ENCODE peak calls at places on chromosomes 13 and 19, in seven cellular contexts. One of them, this sample, is unnamed.
A peak's percentile ranks its signal among the peaks of the same experiment; 100 is the strongest.

GRCh38 chr19:31351212-31352193 is 2.3 kb upstream of the TSHZ3 start:
- DNase-seq in effector memory CD4-positive, alpha-beta T cell: no peak
- DNase-seq in ovary: peak; percentile 68
- DNase-seq in adipocyte: peak; percentile 77
- DNase-seq in HepG2: no peak
- DNase-seq in Peyer's patch: no peak
- DNase-seq in cardiac muscle cell: peak; percentile 73
- DNase-seq in this sample: peak; percentile 51

GRCh38 chr19:1452802-1453524 is 3.0 kb downstream of the APC2 start:
- DNase-seq in HepG2: no peak
- DNase-seq in adipocyte: no peak
- DNase-seq in effector memory CD4-positive, alpha-beta T cell: no peak
- DNase-seq in Peyer's patch: no peak
- DNase-seq in cardiac muscle cell: no peak
- DNase-seq in ovary: no peak
- DNase-seq in this sample: no peak

GRCh38 chr19:48837586-48838191 is 1.4 kb upstream of the HSD17B14 start:
- DNase-seq in ovary: no peak
- DNase-seq in HepG2: no peak
- DNase-seq in cardiac muscle cell: no peak
- DNase-seq in effector memory CD4-positive, alpha-beta T cell: no peak
- DNase-seq in adipocyte: no peak
- DNase-seq in Peyer's patch: no peak
- DNase-seq in this sample: no peak

GRCh38 chr19:56314018-56314583 is 538 bp downstream of the ZSCAN5A start:
- DNase-seq in adipocyte: peak; percentile 63
- DNase-seq in effector memory CD4-positive, alpha-beta T cell: no peak
- DNase-seq in ovary: no peak
- DNase-seq in Peyer's patch: no peak
- DNase-seq in cardiac muscle cell: no peak
- DNase-seq in HepG2: peak; percentile 67
- DNase-seq in this sample: peak; percentile 12

GRCh38 chr19:49651871-49652722 is 10.1 kb downstream of the SCAF1 start:
- DNase-seq in ovary: no peak
- DNase-seq in cardiac muscle cell: no peak
- DNase-seq in effector memory CD4-positive, alpha-beta T cell: no peak
- DNase-seq in HepG2: no peak
- DNase-seq in adipocyte: no peak
- DNase-seq in Peyer's patch: no peak
- DNase-seq in this sample: no peak

GRCh38 chr19:11078893-11079292 is 10.4 kb upstream of the LDLR start:
- DNase-seq in ovary: no peak
- DNase-seq in Peyer's patch: no peak
- DNase-seq in HepG2: peak; percentile 70
- DNase-seq in cardiac muscle cell: no peak
- DNase-seq in effector memory CD4-positive, alpha-beta T cell: no peak
- DNase-seq in adipocyte: no peak
- DNase-seq in this sample: no peak

GRCh38 chr13:41675306-41675705 is 218.0 kb downstream of the RGCC start:
- DNase-seq in HepG2: no peak
- DNase-seq in adipocyte: peak; percentile 63
- DNase-seq in effector memory CD4-positive, alpha-beta T cell: no peak
- DNase-seq in Peyer's patch: no peak
- DNase-seq in ovary: no peak
- DNase-seq in cardiac muscle cell: peak; percentile 53
- DNase-seq in this sample: no peak

GRCh38 chr19:17706750-17707181 is 12.5 kb upstream of the MAP1S start:
- DNase-seq in ovary: no peak
- DNase-seq in HepG2: peak; percentile 46
- DNase-seq in adipocyte: peak; percentile 18
- DNase-seq in effector memory CD4-positive, alpha-beta T cell: no peak
- DNase-seq in cardiac muscle cell: peak; percentile 79
- DNase-seq in Peyer's patch: no peak
- DNase-seq in this sample: peak; percentile 60

GRCh38 chr19:35224681-35225604 is 3.6 kb downstream of the FAM187B start:
- DNase-seq in cardiac muscle cell: no peak
- DNase-seq in Peyer's patch: peak; percentile 53
- DNase-seq in adipocyte: no peak
- DNase-seq in effector memory CD4-positive, alpha-beta T cell: no peak
- DNase-seq in ovary: no peak
- DNase-seq in HepG2: no peak
- DNase-seq in this sample: no peak

GRCh38 chr13:101152184-101152583 is 264.1 kb downstream of the NALCN start:
- DNase-seq in cardiac muscle cell: no peak
- DNase-seq in HepG2: no peak
- DNase-seq in effector memory CD4-positive, alpha-beta T cell: no peak
- DNase-seq in adipocyte: no peak
- DNase-seq in ovary: no peak
- DNase-seq in Peyer's patch: no peak
- DNase-seq in this sample: no peak

GRCh38 chr19:8257052-8257443 is 47.9 kb downstream of the CERS4 start:
- DNase-seq in adipocyte: no peak
- DNase-seq in effector memory CD4-positive, alpha-beta T cell: no peak
- DNase-seq in ovary: no peak
- DNase-seq in HepG2: no peak
- DNase-seq in Peyer's patch: no peak
- DNase-seq in cardiac muscle cell: peak; percentile 25
- DNase-seq in this sample: no peak

GRCh38 chr19:41748012-41748411 is 7.3 kb upstream of the CEACAM6 start:
- DNase-seq in adipocyte: no peak
- DNase-seq in Peyer's patch: no peak
- DNase-seq in HepG2: no peak
- DNase-seq in cardiac muscle cell: no peak
- DNase-seq in effector memory CD4-positive, alpha-beta T cell: no peak
- DNase-seq in ovary: no peak
- DNase-seq in this sample: no peak
- H3K27me3 ChIP-seq in adipocyte: peaks cover 60% of the 10 kb centered on the region
- H3K27me3 ChIP-seq in Peyer's patch: no peaks in the 10 kb centered on the region
- H3K27me3 ChIP-seq in HepG2: peaks cover 14% of the 10 kb centered on the region
- H3K27me3 ChIP-seq in cardiac muscle cell: no peaks in the 10 kb centered on the region
- H3K27me3 ChIP-seq in effector memory CD4-positive, alpha-beta T cell: no peaks in the 10 kb centered on the region
- H3K27me3 ChIP-seq in ovary: no peaks in the 10 kb centered on the region
- H3K27me3 ChIP-seq in this sample: peaks cover 2% of the 10 kb centered on the region

GRCh38 chr19:19534556-19535265 is 3.4 kb upstream of the CILP2 start:
- DNase-seq in adipocyte: no peak
- DNase-seq in cardiac muscle cell: no peak
- DNase-seq in effector memory CD4-positive, alpha-beta T cell: no peak
- DNase-seq in Peyer's patch: no peak
- DNase-seq in ovary: no peak
- DNase-seq in HepG2: no peak
- DNase-seq in this sample: no peak

GRCh38 chr19:19531951-19532805 is 3.5 kb downstream of the YJEFN3 start:
- DNase-seq in effector memory CD4-positive, alpha-beta T cell: peak; percentile 73
- DNase-seq in HepG2: peak; percentile 30
- DNase-seq in adipocyte: peak; percentile 92
- DNase-seq in cardiac muscle cell: peak; percentile 73
- DNase-seq in ovary: peak; percentile 76
- DNase-seq in Peyer's patch: peak; percentile 93
- DNase-seq in this sample: peak; percentile 52

GRCh38 chr19:19533826-19534225 is 4.2 kb upstream of the CILP2 start:
- DNase-seq in HepG2: no peak
- DNase-seq in adipocyte: no peak
- DNase-seq in ovary: no peak
- DNase-seq in cardiac muscle cell: no peak
- DNase-seq in effector memory CD4-positive, alpha-beta T cell: no peak
- DNase-seq in Peyer's patch: no peak
- DNase-seq in this sample: no peak

GRCh38 chr19:19530889-19531288 is 2.2 kb downstream of the YJEFN3 start:
- DNase-seq in adipocyte: no peak
- DNase-seq in ovary: no peak
- DNase-seq in Peyer's patch: no peak
- DNase-seq in effector memory CD4-positive, alpha-beta T cell: no peak
- DNase-seq in cardiac muscle cell: no peak
- DNase-seq in HepG2: no peak
- DNase-seq in this sample: no peak

GRCh38 chr19:19532806-19533701 is 4.3 kb downstream of the YJEFN3 start:
- DNase-seq in cardiac muscle cell: no peak
- DNase-seq in HepG2: no peak
- DNase-seq in ovary: no peak
- DNase-seq in adipocyte: no peak
- DNase-seq in Peyer's patch: no peak
- DNase-seq in effector memory CD4-positive, alpha-beta T cell: no peak
- DNase-seq in this sample: no peak
- H3K4me3 ChIP-seq in cardiac muscle cell: no peak overlapping the region
- H3K4me3 ChIP-seq in HepG2: no peak overlapping the region
- H3K4me3 ChIP-seq in ovary: no peak overlapping the region
- H3K4me3 ChIP-seq in adipocyte: no peak overlapping the region
- H3K4me3 ChIP-seq in Peyer's patch: no peak overlapping the region
- H3K4me3 ChIP-seq in effector memory CD4-positive, alpha-beta T cell: no peak overlapping the region
- H3K4me3 ChIP-seq in this sample: no peak overlapping the region

DNA sequence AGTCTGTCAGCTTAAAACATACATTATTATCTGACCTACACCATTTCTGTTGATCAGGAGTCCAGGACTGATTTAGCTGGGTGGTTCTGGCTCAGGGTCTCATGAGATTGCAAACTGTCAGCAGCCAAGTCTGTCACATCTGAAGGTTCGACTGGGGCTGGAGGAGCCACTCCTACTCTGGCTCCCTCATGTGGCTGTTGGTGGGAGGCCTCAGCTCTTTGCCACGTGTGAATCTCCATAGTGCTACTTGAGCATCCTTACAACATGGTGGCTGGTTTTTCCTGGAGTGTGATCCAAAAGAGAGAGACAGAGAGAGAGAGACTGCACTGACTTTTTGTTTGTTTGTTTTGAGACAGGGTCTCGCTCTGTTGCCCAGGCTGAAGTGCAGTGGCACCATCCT is 63.6 kb upstream of the NFIC start:
- DNase-seq in HepG2: no peak
- DNase-seq in ovary: no peak
- DNase-seq in cardiac muscle cell: no peak
- DNase-seq in adipocyte: no peak
- DNase-seq in effector memory CD4-positive, alpha-beta T cell: no peak
- DNase-seq in Peyer's patch: no peak
- DNase-seq in this sample: no peak
- H3K27me3 ChIP-seq in HepG2: no peaks in the 10 kb centered on the region
- H3K27me3 ChIP-seq in ovary: no peaks in the 10 kb centered on the region
- H3K27me3 ChIP-seq in cardiac muscle cell: no peaks in the 10 kb centered on the region
- H3K27me3 ChIP-seq in adipocyte: peaks cover 28% of the 10 kb centered on the region
- H3K27me3 ChIP-seq in effector memory CD4-positive, alpha-beta T cell: no peaks in the 10 kb centered on the region
- H3K27me3 ChIP-seq in Peyer's patch: no peaks in the 10 kb centered on the region
- H3K27me3 ChIP-seq in this sample: no peaks in the 10 kb centered on the region

GRCh38 chr19:16325671-16326400 is 1.2 kb downstream of the KLF2 start:
- DNase-seq in Peyer's patch: peak; percentile 75
- DNase-seq in HepG2: no peak
- DNase-seq in adipocyte: peak; percentile 53
- DNase-seq in ovary: peak; percentile 53
- DNase-seq in cardiac muscle cell: peak; percentile 52
- DNase-seq in effector memory CD4-positive, alpha-beta T cell: peak; percentile 43
- DNase-seq in this sample: no peak
- H3K4me3 ChIP-seq in Peyer's patch: peak overlapping the region; percentile 79
- H3K4me3 ChIP-seq in HepG2: no peak overlapping the region
- H3K4me3 ChIP-seq in adipocyte: peak overlapping the region; percentile 80
- H3K4me3 ChIP-seq in ovary: peak overlapping the region; percentile 70
- H3K4me3 ChIP-seq in cardiac muscle cell: peak overlapping the region; percentile 39
- H3K4me3 ChIP-seq in effector memory CD4-positive, alpha-beta T cell: peak overlapping the region; percentile 98
- H3K4me3 ChIP-seq in this sample: peak overlapping the region; percentile 83

GRCh38 chr13:113782472-113782871 is 23.4 kb downstream of the TMEM255B start:
- DNase-seq in Peyer's patch: peak; percentile 29
- DNase-seq in adipocyte: no peak
- DNase-seq in cardiac muscle cell: no peak
- DNase-seq in effector memory CD4-positive, alpha-beta T cell: no peak
- DNase-seq in ovary: no peak
- DNase-seq in HepG2: no peak
- DNase-seq in this sample: no peak
- H3K27me3 ChIP-seq in Peyer's patch: no peaks in the 10 kb centered on the region
- H3K27me3 ChIP-seq in adipocyte: peaks cover 12% of the 10 kb centered on the region
- H3K27me3 ChIP-seq in cardiac muscle cell: peaks cover 20% of the 10 kb centered on the region
- H3K27me3 ChIP-seq in effector memory CD4-positive, alpha-beta T cell: no peaks in the 10 kb centered on the region
- H3K27me3 ChIP-seq in ovary: no peaks in the 10 kb centered on the region
- H3K27me3 ChIP-seq in HepG2: peaks cover 33% of the 10 kb centered on the region
- H3K27me3 ChIP-seq in this sample: peaks cover 3% of the 10 kb centered on the region

GRCh38 chr19:54364775-54365257 is at the start of gene LAIR1:
- DNase-seq in adipocyte: no peak
- DNase-seq in Peyer's patch: peak; percentile 82
- DNase-seq in HepG2: no peak
- DNase-seq in cardiac muscle cell: peak; percentile 22
- DNase-seq in effector memory CD4-positive, alpha-beta T cell: no peak
- DNase-seq in ovary: no peak
- DNase-seq in this sample: no peak

GRCh38 chr19:54373781-54374266 is 9.1 kb upstream of the LAIR1 start:
- DNase-seq in adipocyte: no peak
- DNase-seq in HepG2: no peak
- DNase-seq in ovary: no peak
- DNase-seq in effector memory CD4-positive, alpha-beta T cell: no peak
- DNase-seq in cardiac muscle cell: no peak
- DNase-seq in Peyer's patch: no peak
- DNase-seq in this sample: no peak

GRCh38 chr19:54366811-54367210 is 2.1 kb upstream of the LAIR1 start:
- DNase-seq in adipocyte: no peak
- DNase-seq in effector memory CD4-positive, alpha-beta T cell: no peak
- DNase-seq in cardiac muscle cell: no peak
- DNase-seq in HepG2: no peak
- DNase-seq in Peyer's patch: no peak
- DNase-seq in ovary: no peak
- DNase-seq in this sample: no peak

GRCh38 chr19:54369082-54369691 is 4.5 kb upstream of the LAIR1 start:
- DNase-seq in ovary: no peak
- DNase-seq in Peyer's patch: no peak
- DNase-seq in cardiac muscle cell: no peak
- DNase-seq in adipocyte: no peak
- DNase-seq in effector memory CD4-positive, alpha-beta T cell: no peak
- DNase-seq in HepG2: no peak
- DNase-seq in this sample: no peak
- H3K4me3 ChIP-seq in ovary: no peak overlapping the region
- H3K4me3 ChIP-seq in Peyer's patch: no peak overlapping the region
- H3K4me3 ChIP-seq in cardiac muscle cell: no peak overlapping the region
- H3K4me3 ChIP-seq in adipocyte: no peak overlapping the region
- H3K4me3 ChIP-seq in effector memory CD4-positive, alpha-beta T cell: peak overlapping the region; percentile 26
- H3K4me3 ChIP-seq in HepG2: no peak overlapping the region
- H3K4me3 ChIP-seq in this sample: no peak overlapping the region

This sample was measured in brain microvascular endothelial cell.